ENCODE peak calls at places on chromosome 6, in four cellular contexts. B, Q, M and S are unnamed samples.
A peak's percentile ranks its signal among the peaks of the same experiment; 100 is the strongest.

GRCh38 chr6:48136856-48137255 is 25.9 kb upstream of the PTCHD4 start:
- DNase-seq in Q (no peak), M (no peak), B (no peak), S (no peak)

GRCh38 chr6:4664117-4664626 is 112.0 kb upstream of the CDYL start:
- DNase-seq in Q (peak; percentile 75), B (peak; percentile 69), M (no peak), S (no peak)

GRCh38 chr6:160960839-160961238 is 30.7 kb upstream of the MAP3K4 start:
- DNase-seq in M (no peak), B (no peak), Q (no peak), S (no peak)

GRCh38 chr6:48255094-48255493 is 144.1 kb upstream of the PTCHD4 start:
- DNase-seq in B (no peak), M (no peak), Q (no peak), S (no peak)

GRCh38 chr6:111788779-111789276 is 84.4 kb downstream of the FYN start:
- DNase-seq in Q (no peak), M (no peak), B (no peak), S (no peak)

GRCh38 chr6:157946865-157947532 is 34.7 kb upstream of the SYNJ2 start:
- DNase-seq in Q (no peak), M (no peak), B (no peak), S (no peak)

GRCh38 chr6:167826230-167827061 is at the start of gene AFDN:
- DNase-seq in B (peak; percentile 88), M (peak; percentile 78), Q (peak; percentile 83), S (peak; percentile 92)

GRCh38 chr6:133837801-133838349 is 51.0 kb upstream of the TCF21 start:
- DNase-seq in M (no peak), Q (peak; percentile 68), B (peak; percentile 57), S (peak; percentile 87)

GRCh38 chr6:136038531-136038930 is 187.0 kb downstream of the PDE7B start:
- DNase-seq in Q (no peak), M (no peak), B (no peak), S (no peak)

GRCh38 chr6:152298055-152298647 is 339.0 kb downstream of the SYNE1 start:
- DNase-seq in Q (no peak), M (no peak), B (no peak), S (no peak)

GRCh38 chr6:170235726-170236125 is 55.2 kb downstream of the DLL1 start:
- DNase-seq in B (peak; percentile 23), M (peak; percentile 19), Q (no peak), S (peak; percentile 17)

GRCh38 chr6:160057080-160057479 is 64.5 kb upstream of the SLC22A1 start:
- DNase-seq in Q (no peak), B (no peak), M (peak; percentile 19), S (no peak)

GRCh38 chr6:52557389-52558265 is 19.2 kb downstream of the TRAM2 start:
- DNase-seq in Q (no peak), B (no peak), M (no peak), S (no peak)
- H3K4me1 ChIP-seq in Q (peaks cover 20% of the 10 kb centered on the region), B (peaks cover 15% of the 10 kb centered on the region), M (no peaks in the 10 kb centered on the region), S (peaks cover 17% of the 10 kb centered on the region)

GRCh38 chr6:27260339-27260738 is 12.8 kb downstream of the PRSS16 start:
- DNase-seq in M (no peak), Q (no peak), B (no peak), S (no peak)
- H3K4me3 ChIP-seq in M (no peak overlapping the region), Q (no peak overlapping the region), B (no peak overlapping the region), S (no peak overlapping the region)

GRCh38 chr6:116016846-116017545 is 43.7 kb downstream of the FRK start:
- DNase-seq in M (no peak), B (no peak), Q (no peak), S (no peak)

GRCh38 chr6:116019428-116019827 is 41.3 kb downstream of the FRK start:
- DNase-seq in Q (no peak), B (no peak), M (no peak), S (no peak)

GRCh38 chr6:116015983-116016382 is 44.7 kb downstream of the FRK start:
- DNase-seq in Q (no peak), B (no peak), M (no peak), S (no peak)

GRCh38 chr6:116018976-116019375 is 41.7 kb downstream of the FRK start:
- DNase-seq in B (no peak), Q (no peak), M (no peak), S (no peak)

DNA sequence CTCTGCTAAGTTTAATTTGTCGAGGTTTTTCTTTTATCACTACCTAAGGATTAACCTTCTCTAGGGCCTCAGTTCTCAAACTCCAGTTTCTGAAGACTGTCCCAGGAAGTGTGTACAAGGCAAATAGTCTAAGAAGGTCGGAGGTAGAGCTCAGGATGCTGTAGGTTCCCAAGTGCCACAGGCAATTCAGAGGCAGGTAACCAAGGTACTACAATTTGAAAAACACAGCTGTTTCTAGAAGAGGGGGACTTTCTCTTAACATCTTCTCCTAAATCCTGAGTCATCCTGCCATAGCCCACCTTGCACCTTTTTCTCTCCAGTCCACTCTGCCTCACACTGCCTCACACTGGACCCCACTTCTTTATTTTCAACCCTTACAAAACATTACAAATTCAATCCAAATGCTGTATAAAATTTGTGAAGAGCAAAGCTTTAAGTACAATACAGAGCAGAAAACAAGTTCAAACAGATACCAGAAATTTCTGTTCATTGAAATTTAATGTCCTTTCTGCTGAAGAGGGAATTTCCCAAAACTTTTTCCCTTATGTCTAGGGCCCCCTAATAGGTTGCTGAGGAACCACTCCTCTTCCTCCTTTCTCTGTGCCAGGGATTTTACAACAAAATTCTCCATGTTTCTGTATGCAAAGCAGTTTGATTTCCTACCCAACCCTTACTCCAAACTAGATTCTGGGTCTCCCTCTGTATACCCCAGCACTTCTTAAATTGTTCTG is 43.0 kb downstream of the FRK start:
- DNase-seq in Q (no peak), B (no peak), M (no peak), S (no peak)
- H3K4me1 ChIP-seq in Q (peaks cover 8% of the 10 kb centered on the region), B (peaks cover 3% of the 10 kb centered on the region), M (no peaks in the 10 kb centered on the region), S (peaks cover 10% of the 10 kb centered on the region)

GRCh38 chr6:46985943-46986342 is 56.2 kb downstream of the ADGRF1 start:
- DNase-seq in Q (no peak), M (no peak), B (no peak), S (no peak)
- H3K4me3 ChIP-seq in Q (no peak overlapping the region), M (no peak overlapping the region), B (no peak overlapping the region), S (no peak overlapping the region)

DNA sequence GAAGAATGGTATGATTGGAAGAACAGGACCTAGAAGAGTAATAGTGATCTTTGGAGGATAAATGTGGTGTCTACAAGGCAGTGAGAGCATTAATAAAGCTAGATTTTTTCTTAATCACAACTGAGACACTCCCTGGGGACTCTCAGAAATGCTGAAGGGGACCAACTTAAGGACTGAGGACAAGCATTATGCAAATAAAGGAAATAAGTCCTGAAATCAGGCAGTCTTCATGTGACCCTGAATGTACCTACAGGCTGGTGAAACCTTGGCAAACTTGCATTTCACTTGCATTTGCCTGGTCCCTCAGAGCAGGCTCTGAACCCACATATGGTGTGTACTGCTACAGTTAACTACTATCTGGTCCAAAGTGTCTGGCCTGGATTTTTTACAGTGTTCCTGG is 19.3 kb upstream of the TTK start:
- DNase-seq in M (no peak), Q (no peak), B (no peak), S (no peak)
- H3K4me1 ChIP-seq in M (no peaks in the 10 kb centered on the region), Q (no peaks in the 10 kb centered on the region), B (no peaks in the 10 kb centered on the region), S (no peaks in the 10 kb centered on the region)

GRCh38 chr6:129707028-129707427 is 2.9 kb downstream of the ARHGAP18 start:
- DNase-seq in M (no peak), Q (no peak), B (no peak), S (no peak)

GRCh38 chr6:129708496-129709216 is 1.3 kb downstream of the ARHGAP18 start:
- DNase-seq in Q (no peak), B (no peak), M (no peak), S (no peak)

GRCh38 chr6:129709909-129710721 is at the start of gene ARHGAP18:
- DNase-seq in Q (peak; percentile 93), M (peak; percentile 84), B (peak; percentile 86), S (peak; percentile 94)

GRCh38 chr6:129709451-129709908 is 497 bp downstream of the ARHGAP18 start:
- DNase-seq in Q (no peak), M (no peak), B (peak; percentile 46), S (no peak)

DNA sequence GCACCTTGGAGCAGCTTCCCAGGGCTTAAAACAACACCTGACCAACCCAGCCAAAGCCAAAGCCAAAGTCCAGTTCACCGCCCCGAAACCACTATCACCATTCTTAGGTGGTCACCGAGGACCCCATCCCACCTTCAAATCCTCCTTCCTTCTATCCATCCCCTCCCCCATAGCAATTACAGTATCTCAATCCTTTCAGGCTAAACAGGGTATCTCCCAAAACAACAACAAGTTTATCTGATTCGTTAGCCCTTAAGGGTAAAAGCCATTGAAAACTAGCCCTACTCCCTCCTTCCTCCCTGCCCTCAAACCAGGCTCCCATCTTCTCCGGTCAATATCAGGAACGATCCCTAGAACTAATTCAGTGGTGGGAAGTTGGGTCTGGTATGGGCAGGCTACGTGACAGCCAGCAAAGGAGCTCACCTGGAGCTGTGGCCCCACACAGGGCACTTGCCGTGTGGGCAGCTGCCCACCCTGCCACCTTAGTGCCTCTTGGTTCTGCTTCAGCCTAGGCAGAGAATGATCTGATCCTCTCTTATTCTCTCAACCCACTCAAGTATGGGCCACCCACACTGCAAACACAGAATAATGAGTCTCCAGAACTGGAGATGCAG is 2.0 kb downstream of the ARHGAP18 start:
- DNase-seq in M (no peak), B (no peak), Q (no peak), S (no peak)
- H3K4me3 ChIP-seq in M (peak overlapping the region; percentile 66), B (no peak overlapping the region), Q (peak overlapping the region; percentile 62), S (peak overlapping the region; percentile 73)

GRCh38 chr6:39206250-39206721 is 23.0 kb downstream of the KCNK5 start:
- DNase-seq in M (no peak), B (no peak), Q (no peak), S (no peak)
- H3K4me1 ChIP-seq in M (no peaks in the 10 kb centered on the region), B (peaks cover 10% of the 10 kb centered on the region), Q (no peaks in the 10 kb centered on the region), S (peaks cover 63% of the 10 kb centered on the region)

DNA sequence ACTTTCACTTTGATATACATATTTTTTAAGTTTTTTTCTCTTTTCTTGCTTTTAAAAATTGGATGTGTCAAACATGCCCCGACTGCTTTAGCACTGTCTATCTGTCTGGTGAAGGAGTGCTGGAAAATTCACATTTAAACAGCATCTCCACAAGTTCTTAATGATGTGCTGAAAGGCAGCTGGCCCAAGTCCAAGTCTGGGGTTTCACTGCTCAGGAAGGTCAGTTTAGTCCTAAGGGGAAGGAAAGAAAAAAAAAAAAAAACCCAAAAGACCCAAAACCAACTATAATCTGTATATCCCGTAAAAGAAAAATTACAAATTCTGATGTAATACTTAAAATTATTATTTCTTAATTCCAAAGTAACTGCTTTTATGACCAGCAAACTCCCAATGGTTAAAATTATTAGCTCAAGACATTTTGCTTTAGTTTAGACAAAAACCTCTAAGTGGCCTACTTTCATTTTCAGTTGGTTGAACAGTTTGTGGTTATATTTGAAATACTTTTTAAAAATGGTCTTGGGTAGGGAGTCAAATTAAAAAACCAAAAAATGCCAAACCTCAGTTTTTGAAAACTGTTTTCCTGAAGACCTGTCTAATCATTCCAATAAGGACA is 79.5 kb upstream of the PREP start:
- DNase-seq in M (no peak), B (peak; percentile 44), Q (peak; percentile 65), S (peak; percentile 57)
- H3K4me3 ChIP-seq in M (no peak overlapping the region), B (no peak overlapping the region), Q (no peak overlapping the region), S (no peak overlapping the region)